ENCODE peak calls at places on chromosomes 5 and 9, in seven cellular contexts. C is ELR; K is effector memory CD8-positive, alpha-beta T cell; Q is SK-N-DZ; Z is epithelial cell of esophagus; D is mesothelial cell of epicardium; W is HT1080. G is an unnamed sample.

GRCh38 chr5:127757576-127757975 is 54.4 kb downstream of the CCDC192 start:
- DNase-seq in C (peak), K (peak), Q (peak), Z (peak), D (no peak), W (peak), G (peak)

GRCh38 chr9:78397045-78397843 is 100.3 kb downstream of the PSAT1 start:
- DNase-seq in C (no peak), K (no peak), Q (peak), Z (no peak), D (no peak), W (no peak), G (no peak)

GRCh38 chr5:1127991-1128785 is 16.3 kb upstream of the SLC12A7 start:
- DNase-seq in C (no peak), K (no peak), Q (peak), Z (no peak), D (no peak), W (no peak), G (no peak)

GRCh38 chr9:7735311-7735710 is 64.3 kb downstream of the DMAC1 start:
- DNase-seq in C (no peak), K (no peak), Q (no peak), Z (no peak), D (no peak), W (no peak), G (no peak)

GRCh38 chr5:143355710-143356109 is 47.8 kb downstream of the NR3C1 start:
- DNase-seq in C (peak), K (peak), Q (no peak), Z (peak), D (peak), W (peak), G (peak)

GRCh38 chr5:177554474-177555111 is at the start of gene FAM193B:
- DNase-seq in C (peak), K (peak), Q (peak), Z (peak), D (peak), W (peak), G (peak)

GRCh38 chr9:29798599-29798998 is 2225.3 kb upstream of the C9orf72 start:
- DNase-seq in C (no peak), K (no peak), Q (no peak), Z (peak), D (no peak), W (no peak), G (peak)

GRCh38 chr9:137406876-137407589 is 15.9 kb downstream of the EXD3 start:
- DNase-seq in C (peak), K (peak), Q (peak), Z (peak), D (peak), W (no peak), G (peak)

GRCh38 chr5:1363581-1363980 is 18.7 kb upstream of the CLPTM1L start:
- DNase-seq in C (no peak), K (no peak), Q (no peak), Z (no peak), D (no peak), W (no peak), G (no peak)

GRCh38 chr5:124402144-124402581 is 344.3 kb downstream of the ZNF608 start:
- DNase-seq in C (peak), K (no peak), Q (no peak), Z (peak), D (no peak), W (no peak), G (peak)

G was measured in mammary epithelial cell.